ENCODE peak calls at places on chromosome 18, in ten cellular contexts. One of them, this sample, is unnamed.

GRCh38 chr18:44601447-44601846 is 79.2 kb upstream of the SETBP1 start:
- DNase-seq in mesendoderm: no peak
- DNase-seq in tibial nerve: no peak
- DNase-seq in WERI-Rb-1: no peak
- DNase-seq in neural progenitor cell: no peak
- DNase-seq in CD8-positive, alpha-beta T cell: no peak
- DNase-seq in body of pancreas: no peak
- DNase-seq in Karpas-422: no peak
- DNase-seq in tibial artery: no peak
- DNase-seq in SJSA1: peak; percentile 79
- DNase-seq in this sample: no peak

GRCh38 chr18:38422216-38422615 is 856.6 kb upstream of the CELF4 start:
- DNase-seq in mesendoderm: no peak
- DNase-seq in tibial nerve: no peak
- DNase-seq in WERI-Rb-1: no peak
- DNase-seq in neural progenitor cell: no peak
- DNase-seq in CD8-positive, alpha-beta T cell: no peak
- DNase-seq in body of pancreas: no peak
- DNase-seq in Karpas-422: no peak
- DNase-seq in tibial artery: no peak
- DNase-seq in SJSA1: no peak
- DNase-seq in this sample: no peak

GRCh38 chr18:6607348-6607747 is 122.2 kb upstream of the ARHGAP28 start:
- DNase-seq in mesendoderm: no peak
- DNase-seq in tibial nerve: no peak
- DNase-seq in WERI-Rb-1: no peak
- DNase-seq in neural progenitor cell: no peak
- DNase-seq in CD8-positive, alpha-beta T cell: no peak
- DNase-seq in body of pancreas: peak; percentile 23
- DNase-seq in Karpas-422: no peak
- DNase-seq in tibial artery: no peak
- DNase-seq in SJSA1: no peak
- DNase-seq in this sample: no peak

GRCh38 chr18:48952287-48953095 is 1.7 kb upstream of the SMAD7 start:
- DNase-seq in mesendoderm: peak; percentile 95
- DNase-seq in tibial nerve: peak; percentile 65
- DNase-seq in WERI-Rb-1: peak; percentile 85
- DNase-seq in neural progenitor cell: peak; percentile 94
- DNase-seq in CD8-positive, alpha-beta T cell: no peak
- DNase-seq in body of pancreas: peak; percentile 82
- DNase-seq in Karpas-422: peak; percentile 80
- DNase-seq in tibial artery: peak; percentile 85
- DNase-seq in SJSA1: peak; percentile 89
- DNase-seq in this sample: peak; percentile 94

GRCh38 chr18:11751305-11752115 is 62.4 kb downstream of the GNAL start:
- DNase-seq in mesendoderm: peak; percentile 74
- DNase-seq in tibial nerve: no peak
- DNase-seq in WERI-Rb-1: no peak
- DNase-seq in neural progenitor cell: peak; percentile 62
- DNase-seq in CD8-positive, alpha-beta T cell: no peak
- DNase-seq in body of pancreas: no peak
- DNase-seq in Karpas-422: no peak
- DNase-seq in tibial artery: no peak
- DNase-seq in SJSA1: no peak
- DNase-seq in this sample: no peak

GRCh38 chr18:50009772-50010171 is 185.2 kb downstream of the MYO5B start:
- DNase-seq in mesendoderm: peak; percentile 64
- DNase-seq in tibial nerve: no peak
- DNase-seq in WERI-Rb-1: peak; percentile 74
- DNase-seq in neural progenitor cell: peak; percentile 68
- DNase-seq in CD8-positive, alpha-beta T cell: no peak
- DNase-seq in body of pancreas: peak; percentile 63
- DNase-seq in Karpas-422: peak; percentile 85
- DNase-seq in tibial artery: no peak
- DNase-seq in SJSA1: no peak
- DNase-seq in this sample: no peak

GRCh38 chr18:2180586-2180985 is 390.7 kb downstream of the METTL4 start:
- DNase-seq in mesendoderm: no peak
- DNase-seq in tibial nerve: no peak
- DNase-seq in WERI-Rb-1: no peak
- DNase-seq in neural progenitor cell: no peak
- DNase-seq in CD8-positive, alpha-beta T cell: no peak
- DNase-seq in body of pancreas: no peak
- DNase-seq in Karpas-422: peak; percentile 50
- DNase-seq in tibial artery: no peak
- DNase-seq in SJSA1: no peak
- DNase-seq in this sample: no peak

GRCh38 chr18:48136051-48136543 is 205.6 kb upstream of the SMAD2 start:
- DNase-seq in mesendoderm: no peak
- DNase-seq in tibial nerve: no peak
- DNase-seq in WERI-Rb-1: peak; percentile 54
- DNase-seq in neural progenitor cell: peak; percentile 37
- DNase-seq in CD8-positive, alpha-beta T cell: no peak
- DNase-seq in body of pancreas: peak; percentile 48
- DNase-seq in Karpas-422: no peak
- DNase-seq in tibial artery: no peak
- DNase-seq in SJSA1: no peak
- DNase-seq in this sample: no peak

GRCh38 chr18:52392160-52392559 is 52.2 kb downstream of the DCC start:
- DNase-seq in mesendoderm: no peak
- DNase-seq in tibial nerve: no peak
- DNase-seq in WERI-Rb-1: no peak
- DNase-seq in neural progenitor cell: no peak
- DNase-seq in CD8-positive, alpha-beta T cell: no peak
- DNase-seq in body of pancreas: no peak
- DNase-seq in Karpas-422: no peak
- DNase-seq in tibial artery: no peak
- DNase-seq in SJSA1: no peak
- DNase-seq in this sample: no peak

GRCh38 chr18:50356036-50356945 is 18.6 kb upstream of the SKA1 start:
- DNase-seq in mesendoderm: peak; percentile 78
- DNase-seq in tibial nerve: no peak
- DNase-seq in WERI-Rb-1: no peak
- DNase-seq in neural progenitor cell: no peak
- DNase-seq in CD8-positive, alpha-beta T cell: no peak
- DNase-seq in body of pancreas: no peak
- DNase-seq in Karpas-422: no peak
- DNase-seq in tibial artery: no peak
- DNase-seq in SJSA1: no peak
- DNase-seq in this sample: no peak

GRCh38 chr18:40695526-40695925 is 1259.5 kb upstream of the PIK3C3 start:
- DNase-seq in mesendoderm: no peak
- DNase-seq in tibial nerve: no peak
- DNase-seq in WERI-Rb-1: no peak
- DNase-seq in neural progenitor cell: no peak
- DNase-seq in CD8-positive, alpha-beta T cell: no peak
- DNase-seq in body of pancreas: no peak
- DNase-seq in Karpas-422: no peak
- DNase-seq in tibial artery: no peak
- DNase-seq in SJSA1: no peak
- DNase-seq in this sample: no peak
- H3K27ac ChIP-seq in mesendoderm: no peak overlapping the region
- H3K27ac ChIP-seq in tibial nerve: no peak overlapping the region
- H3K27ac ChIP-seq in WERI-Rb-1: no peak overlapping the region
- H3K27ac ChIP-seq in neural progenitor cell: no peak overlapping the region
- H3K27ac ChIP-seq in CD8-positive, alpha-beta T cell: no peak overlapping the region
- H3K27ac ChIP-seq in body of pancreas: no peak overlapping the region
- H3K27ac ChIP-seq in Karpas-422: no peak overlapping the region
- H3K27ac ChIP-seq in tibial artery: no peak overlapping the region
- H3K27ac ChIP-seq in SJSA1: no peak overlapping the region
- H3K27ac ChIP-seq in this sample: no peak overlapping the region

DNA sequence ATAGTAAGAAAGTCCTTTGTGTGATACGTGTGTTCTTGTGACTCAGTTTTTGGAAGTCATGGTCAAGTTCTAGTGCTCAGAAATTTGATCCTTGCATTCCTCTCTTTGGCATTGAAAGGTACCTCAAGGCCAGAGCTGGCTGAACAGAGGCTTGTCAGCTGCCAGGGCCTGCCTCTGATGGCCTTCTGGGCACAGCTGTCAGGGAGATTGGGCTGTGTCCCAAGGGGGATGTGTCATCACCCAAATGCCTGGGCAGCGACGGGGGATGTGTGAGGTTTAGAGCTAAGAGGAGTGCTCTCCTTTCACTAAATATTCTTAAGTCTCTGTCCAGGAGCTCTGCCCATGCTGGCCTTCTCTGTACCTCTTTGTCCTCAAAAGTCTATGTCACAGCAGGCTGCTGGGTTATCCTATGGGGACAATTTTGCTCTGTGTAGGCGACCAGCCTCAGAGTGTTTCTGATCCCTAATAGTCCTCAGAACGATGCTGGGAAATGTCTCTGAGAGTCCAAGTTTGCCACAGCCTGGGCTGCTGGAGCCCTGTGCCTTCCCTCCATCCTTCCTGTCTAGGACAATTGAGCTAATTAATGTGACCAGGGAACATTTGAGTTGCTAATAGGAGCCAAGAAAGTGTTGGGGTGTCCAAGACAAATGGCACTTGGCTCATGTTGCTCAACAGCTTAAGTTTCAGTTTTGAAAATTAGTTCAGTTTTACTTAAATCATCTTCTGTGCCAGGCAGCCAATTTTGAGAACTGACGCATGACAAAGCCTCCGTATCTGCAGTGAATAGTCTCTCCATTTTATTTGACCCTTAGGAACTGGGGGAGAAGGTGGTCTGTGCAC is 115.5 kb upstream of the ZNF521 start:
- DNase-seq in mesendoderm: no peak
- DNase-seq in tibial nerve: no peak
- DNase-seq in WERI-Rb-1: no peak
- DNase-seq in neural progenitor cell: peak; percentile 37
- DNase-seq in CD8-positive, alpha-beta T cell: no peak
- DNase-seq in body of pancreas: no peak
- DNase-seq in Karpas-422: no peak
- DNase-seq in tibial artery: peak; percentile 31
- DNase-seq in SJSA1: peak; percentile 62
- DNase-seq in this sample: no peak
- H3K4me3 ChIP-seq in mesendoderm: no peak overlapping the region
- H3K4me3 ChIP-seq in tibial nerve: no peak overlapping the region
- H3K4me3 ChIP-seq in WERI-Rb-1: no peak overlapping the region
- H3K4me3 ChIP-seq in neural progenitor cell: no peak overlapping the region
- H3K4me3 ChIP-seq in CD8-positive, alpha-beta T cell: no peak overlapping the region
- H3K4me3 ChIP-seq in body of pancreas: no peak overlapping the region
- H3K4me3 ChIP-seq in Karpas-422: no peak overlapping the region
- H3K4me3 ChIP-seq in tibial artery: no peak overlapping the region
- H3K4me3 ChIP-seq in SJSA1: no peak overlapping the region
- H3K4me3 ChIP-seq in this sample: no peak overlapping the region

GRCh38 chr18:55779461-55779710 is 191.4 kb upstream of the TCF4 start:
- DNase-seq in mesendoderm: peak; percentile 84
- DNase-seq in tibial nerve: no peak
- DNase-seq in WERI-Rb-1: no peak
- DNase-seq in neural progenitor cell: no peak
- DNase-seq in CD8-positive, alpha-beta T cell: no peak
- DNase-seq in body of pancreas: no peak
- DNase-seq in Karpas-422: no peak
- DNase-seq in tibial artery: no peak
- DNase-seq in SJSA1: no peak
- DNase-seq in this sample: no peak

GRCh38 chr18:55780591-55781071 is 192.6 kb upstream of the TCF4 start:
- DNase-seq in mesendoderm: no peak
- DNase-seq in tibial nerve: no peak
- DNase-seq in WERI-Rb-1: no peak
- DNase-seq in neural progenitor cell: no peak
- DNase-seq in CD8-positive, alpha-beta T cell: no peak
- DNase-seq in body of pancreas: no peak
- DNase-seq in Karpas-422: peak; percentile 50
- DNase-seq in tibial artery: no peak
- DNase-seq in SJSA1: no peak
- DNase-seq in this sample: no peak

GRCh38 chr18:55778731-55779460 is 190.9 kb upstream of the TCF4 start:
- DNase-seq in mesendoderm: peak; percentile 71
- DNase-seq in tibial nerve: no peak
- DNase-seq in WERI-Rb-1: no peak
- DNase-seq in neural progenitor cell: peak; percentile 59
- DNase-seq in CD8-positive, alpha-beta T cell: no peak
- DNase-seq in body of pancreas: no peak
- DNase-seq in Karpas-422: no peak
- DNase-seq in tibial artery: no peak
- DNase-seq in SJSA1: no peak
- DNase-seq in this sample: no peak

GRCh38 chr18:55781481-55781957 is 193.5 kb upstream of the TCF4 start:
- DNase-seq in mesendoderm: peak; percentile 95
- DNase-seq in tibial nerve: peak; percentile 41
- DNase-seq in WERI-Rb-1: peak; percentile 76
- DNase-seq in neural progenitor cell: peak; percentile 72
- DNase-seq in CD8-positive, alpha-beta T cell: no peak
- DNase-seq in body of pancreas: no peak
- DNase-seq in Karpas-422: no peak
- DNase-seq in tibial artery: no peak
- DNase-seq in SJSA1: peak; percentile 55
- DNase-seq in this sample: no peak

DNA sequence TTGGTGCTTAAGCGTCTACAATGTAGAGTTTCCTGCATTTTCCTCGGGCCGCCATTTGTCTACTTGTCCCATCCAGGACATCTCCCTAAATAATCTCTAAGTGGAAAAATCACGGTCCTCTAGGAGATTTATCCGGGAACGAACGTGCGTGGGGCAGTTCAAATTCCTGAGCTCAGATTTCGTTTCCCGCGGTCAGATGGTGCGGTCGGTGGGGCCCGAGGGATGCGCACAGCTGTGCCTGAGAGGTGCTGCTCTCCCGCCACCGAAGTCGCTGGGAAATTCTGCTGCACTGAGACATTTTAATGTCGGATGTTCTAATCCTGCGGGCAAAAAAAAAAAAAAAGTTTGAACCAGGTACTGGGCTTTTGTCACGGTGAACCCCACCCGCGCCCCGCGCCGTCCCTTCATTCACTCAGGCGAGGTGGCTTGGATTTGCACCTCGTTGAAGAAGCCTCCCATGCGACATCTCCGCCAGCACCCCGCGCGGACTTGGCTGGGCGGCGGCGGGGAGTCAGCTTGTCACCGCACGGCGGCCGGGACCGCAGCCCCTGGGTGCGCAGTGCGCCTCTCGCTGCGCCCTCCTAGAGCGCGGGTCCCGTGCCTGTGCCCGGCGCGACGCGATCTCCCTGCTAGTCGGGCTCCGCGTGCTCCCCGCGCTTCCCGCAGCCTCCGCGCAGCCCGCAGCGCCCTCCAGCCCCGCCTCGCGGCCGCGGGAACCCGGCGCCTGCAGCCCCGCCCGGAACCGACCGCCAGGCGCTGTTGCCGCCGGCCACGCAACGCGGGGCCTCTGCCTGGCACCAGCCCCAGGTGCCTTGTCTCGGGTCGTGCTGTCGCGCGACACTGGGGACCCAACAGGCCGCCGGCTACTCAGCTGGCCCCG is 192.0 kb upstream of the TCF4 start:
- DNase-seq in mesendoderm: peak; percentile 63
- DNase-seq in tibial nerve: no peak
- DNase-seq in WERI-Rb-1: peak; percentile 38
- DNase-seq in neural progenitor cell: peak; percentile 79
- DNase-seq in CD8-positive, alpha-beta T cell: no peak
- DNase-seq in body of pancreas: no peak
- DNase-seq in Karpas-422: no peak
- DNase-seq in tibial artery: no peak
- DNase-seq in SJSA1: no peak
- DNase-seq in this sample: peak; percentile 32
- H3K27ac ChIP-seq in mesendoderm: peak overlapping the region; percentile 22
- H3K27ac ChIP-seq in tibial nerve: peak overlapping the region; percentile 44
- H3K27ac ChIP-seq in WERI-Rb-1: no peak overlapping the region
- H3K27ac ChIP-seq in neural progenitor cell: peak overlapping the region; percentile 4
- H3K27ac ChIP-seq in CD8-positive, alpha-beta T cell: no peak overlapping the region
- H3K27ac ChIP-seq in body of pancreas: peak overlapping the region; percentile 5
- H3K27ac ChIP-seq in Karpas-422: no peak overlapping the region
- H3K27ac ChIP-seq in tibial artery: no peak overlapping the region
- H3K27ac ChIP-seq in SJSA1: no peak overlapping the region
- H3K27ac ChIP-seq in this sample: peak overlapping the region; percentile 72

GRCh38 chr18:40987581-40987980 is 967.5 kb upstream of the PIK3C3 start:
- DNase-seq in mesendoderm: peak; percentile 51
- DNase-seq in tibial nerve: no peak
- DNase-seq in WERI-Rb-1: no peak
- DNase-seq in neural progenitor cell: peak; percentile 5
- DNase-seq in CD8-positive, alpha-beta T cell: no peak
- DNase-seq in body of pancreas: no peak
- DNase-seq in Karpas-422: no peak
- DNase-seq in tibial artery: no peak
- DNase-seq in SJSA1: no peak
- DNase-seq in this sample: no peak
- H3K4me3 ChIP-seq in mesendoderm: no peak overlapping the region
- H3K4me3 ChIP-seq in tibial nerve: no peak overlapping the region
- H3K4me3 ChIP-seq in WERI-Rb-1: no peak overlapping the region
- H3K4me3 ChIP-seq in neural progenitor cell: no peak overlapping the region
- H3K4me3 ChIP-seq in CD8-positive, alpha-beta T cell: no peak overlapping the region
- H3K4me3 ChIP-seq in body of pancreas: no peak overlapping the region
- H3K4me3 ChIP-seq in Karpas-422: no peak overlapping the region
- H3K4me3 ChIP-seq in tibial artery: no peak overlapping the region
- H3K4me3 ChIP-seq in SJSA1: no peak overlapping the region
- H3K4me3 ChIP-seq in this sample: no peak overlapping the region

This sample was measured in left lung.